ENCODE peak calls at places on chromosomes 3 and 15, in seven cellular contexts. E is WTC11, D is GM12878, F is transverse colon, P is right cardiac atrium, R is DND-41, W is GM20000. N is an unnamed sample.

GRCh38 chr15:53869806-53870073 is 108.5 kb upstream of the UNC13C start:
- DNase-seq in E (no peak), D (no peak), F (no peak), P (no peak), R (no peak), W (no peak), N (no peak)

GRCh38 chr15:61584410-61584809 is 355.3 kb upstream of the RORA start:
- DNase-seq in E (no peak), D (no peak), F (no peak), P (no peak), R (peak), W (no peak), N (no peak)

GRCh38 chr3:100045696-100046095 is 68.6 kb downstream of the FILIP1L start:
- DNase-seq in E (peak), D (no peak), F (peak), P (peak), R (no peak), W (no peak), N (no peak)

GRCh38 chr15:67945951-67946700 is 106.3 kb upstream of the RNU6-1 start:
- DNase-seq in E (peak), D (no peak), F (no peak), P (peak), R (peak), W (no peak), N (no peak)

GRCh38 chr15:32936283-32936918 is 218.6 kb downstream of the GREM1 start:
- DNase-seq in E (no peak), D (no peak), F (no peak), P (no peak), R (no peak), W (peak), N (no peak)

GRCh38 chr3:33093847-33094246 is 3.1 kb downstream of the GLB1 start:
- DNase-seq in E (peak), D (no peak), F (no peak), P (no peak), R (no peak), W (no peak), N (no peak)

GRCh38 chr3:42600958-42601675 is 631 bp downstream of the NKTR start:
- DNase-seq in E (peak), D (no peak), F (peak), P (peak), R (peak), W (no peak), N (peak)

GRCh38 chr3:21562225-21562624 is 188.8 kb downstream of the ZNF385D start:
- DNase-seq in E (no peak), D (no peak), F (no peak), P (no peak), R (no peak), W (no peak), N (no peak)

GRCh38 chr3:139888561-139889140 is 46.3 kb upstream of the CLSTN2 start:
- DNase-seq in E (no peak), D (no peak), F (no peak), P (no peak), R (no peak), W (no peak), N (no peak)

GRCh38 chr15:47796339-47796738 is 79.0 kb downstream of the SEMA6D start:
- DNase-seq in E (no peak), D (no peak), F (no peak), P (no peak), R (no peak), W (no peak), N (no peak)

N was measured in T-helper 17 cell.